ENCODE peak calls at places on chromosome 6, in ten cellular contexts. A, H, G, W, J, B, Q, V, M and N are unnamed samples.

GRCh38 chr6:31737315-31738047 is 1.2 kb upstream of the CLIC1 start:
- DNase-seq in A (no peak), H (no peak), G (no peak), W (no peak), J (peak; percentile 10), B (no peak), Q (no peak), V (peak; percentile 62), M (no peak), N (no peak)

GRCh38 chr6:152600022-152600421 is 37.1 kb downstream of the SYNE1 start:
- DNase-seq in A (no peak), H (no peak), G (no peak), W (no peak), J (no peak), B (no peak), Q (no peak), V (no peak), M (no peak), N (no peak)

GRCh38 chr6:84278311-84278710 is 50.9 kb upstream of the CEP162 start:
- DNase-seq in A (no peak), H (no peak), G (no peak), W (no peak), J (no peak), B (no peak), Q (no peak), V (peak; percentile 47), M (no peak), N (no peak)

GRCh38 chr6:47230579-47230978 is 79.1 kb downstream of the TNFRSF21 start:
- DNase-seq in A (no peak), H (no peak), G (no peak), W (no peak), J (no peak), B (no peak), Q (no peak), V (no peak), M (no peak), N (no peak)

GRCh38 chr6:150959071-150959637 is 93.7 kb downstream of the MTHFD1L start:
- DNase-seq in A (no peak), H (no peak), G (no peak), W (no peak), J (no peak), B (no peak), Q (no peak), V (no peak), M (no peak), N (no peak)

GRCh38 chr6:118876201-118876600 is 17.8 kb upstream of the ASF1A start:
- DNase-seq in A (no peak), H (no peak), G (no peak), W (no peak), J (no peak), B (no peak), Q (no peak), V (no peak), M (no peak), N (no peak)

GRCh38 chr6:56046576-56046975 is 171.2 kb upstream of the BMP5 start:
- DNase-seq in A (no peak), H (no peak), G (no peak), W (peak; percentile 78), J (peak; percentile 83), B (peak; percentile 88), Q (no peak), V (no peak), M (no peak), N (peak; percentile 45)

GRCh38 chr6:75743971-75744370 is 5.1 kb upstream of the MYO6 start:
- DNase-seq in A (no peak), H (no peak), G (no peak), W (no peak), J (no peak), B (no peak), Q (no peak), V (no peak), M (no peak), N (no peak)

GRCh38 chr6:13355043-13355945 is 27.0 kb upstream of the TBC1D7 start:
- DNase-seq in A (peak; percentile 82), H (no peak), G (no peak), W (no peak), J (peak; percentile 96), B (peak; percentile 30), Q (no peak), V (no peak), M (no peak), N (peak; percentile 71)

GRCh38 chr6:112029045-112029822 is 24.7 kb upstream of the CCN6 start:
- DNase-seq in A (peak; percentile 50), H (peak; percentile 84), G (no peak), W (peak; percentile 85), J (peak; percentile 47), B (no peak), Q (peak; percentile 71), V (peak; percentile 22), M (no peak), N (peak; percentile 21)

GRCh38 chr6:91731939-91732338 is 1145.1 kb upstream of the MAP3K7 start:
- DNase-seq in A (no peak), H (no peak), G (no peak), W (no peak), J (no peak), B (no peak), Q (no peak), V (no peak), M (no peak), N (no peak)

GRCh38 chr6:148959008-148959407 is 212.2 kb downstream of the UST start:
- DNase-seq in A (no peak), H (peak; percentile 26), G (no peak), W (no peak), J (no peak), B (no peak), Q (no peak), V (no peak), M (no peak), N (no peak)

GRCh38 chr6:164037165-164037564 is 622.6 kb downstream of the QKI start:
- DNase-seq in A (no peak), H (no peak), G (no peak), W (no peak), J (no peak), B (no peak), Q (no peak), V (no peak), M (no peak), N (no peak)

GRCh38 chr6:44534291-44534690 is 146.8 kb downstream of the CDC5L start:
- DNase-seq in A (no peak), H (no peak), G (no peak), W (peak; percentile 23), J (no peak), B (no peak), Q (no peak), V (no peak), M (no peak), N (no peak)

GRCh38 chr6:69865126-69865525 is 1.2 kb upstream of the COL19A1 start:
- DNase-seq in A (no peak), H (no peak), G (no peak), W (no peak), J (peak; percentile 6), B (no peak), Q (no peak), V (no peak), M (no peak), N (no peak)

GRCh38 chr6:36973647-36974046 is 12.3 kb downstream of the MTCH1 start:
- DNase-seq in A (no peak), H (no peak), G (no peak), W (no peak), J (no peak), B (no peak), Q (no peak), V (no peak), M (no peak), N (no peak)

GRCh38 chr6:78517399-78517798 is 350.0 kb upstream of the IRAK1BP1 start:
- DNase-seq in A (no peak), H (no peak), G (no peak), W (no peak), J (no peak), B (no peak), Q (no peak), V (no peak), M (no peak), N (no peak)

GRCh38 chr6:127120787-127121636 is 2.5 kb downstream of the RSPO3 start:
- DNase-seq in A (peak; percentile 70), H (peak; percentile 77), G (peak; percentile 85), W (peak; percentile 88), J (peak; percentile 38), B (peak; percentile 55), Q (peak; percentile 46), V (peak; percentile 67), M (peak; percentile 56), N (peak; percentile 66)

GRCh38 chr6:35177586-35177985 is 36.2 kb upstream of the SCUBE3 start:
- DNase-seq in A (no peak), H (no peak), G (no peak), W (no peak), J (no peak), B (no peak), Q (no peak), V (no peak), M (no peak), N (no peak)

GRCh38 chr6:83114164-83114563 is 46.7 kb downstream of the DOP1A start:
- DNase-seq in A (no peak), H (no peak), G (no peak), W (no peak), J (no peak), B (no peak), Q (no peak), V (no peak), M (no peak), N (peak; percentile 14)

GRCh38 chr6:149779644-149779963 is 30.1 kb downstream of the PCMT1 start:
- DNase-seq in A (no peak), H (no peak), G (no peak), W (no peak), J (no peak), B (no peak), Q (no peak), V (no peak), M (no peak), N (no peak)

GRCh38 chr6:112781236-112781635 is 434.1 kb downstream of the RFPL4B start:
- DNase-seq in A (no peak), H (no peak), G (no peak), W (no peak), J (peak; percentile 8), B (no peak), Q (no peak), V (no peak), M (no peak), N (no peak)

GRCh38 chr6:160088069-160088773 is 33.4 kb upstream of the SLC22A1 start:
- DNase-seq in A (peak; percentile 79), H (peak; percentile 13), G (no peak), W (peak; percentile 91), J (peak; percentile 61), B (peak; percentile 10), Q (no peak), V (peak; percentile 12), M (peak; percentile 12), N (peak; percentile 40)

GRCh38 chr6:57142178-57142525 is 30.0 kb upstream of the BAG2 start:
- DNase-seq in A (no peak), H (no peak), G (no peak), W (no peak), J (no peak), B (no peak), Q (no peak), V (no peak), M (no peak), N (no peak)

GRCh38 chr6:46549155-46549554 is 57.9 kb upstream of the RCAN2 start:
- DNase-seq in A (no peak), H (no peak), G (no peak), W (no peak), J (no peak), B (no peak), Q (no peak), V (no peak), M (no peak), N (peak; percentile 1)

GRCh38 chr6:46867411-46867810 is 54.3 kb downstream of the ADGRF5 start:
- DNase-seq in A (no peak), H (no peak), G (no peak), W (no peak), J (no peak), B (no peak), Q (no peak), V (no peak), M (no peak), N (no peak)

GRCh38 chr6:60867548-60867947 is 1418.5 kb downstream of the KHDRBS2 start:
- DNase-seq in A (no peak), H (no peak), G (no peak), W (no peak), J (no peak), B (no peak), Q (no peak), V (no peak), M (no peak), N (no peak)

GRCh38 chr6:50706575-50706974 is 6.8 kb upstream of the TFAP2D start:
- DNase-seq in A (no peak), H (no peak), G (no peak), W (no peak), J (no peak), B (no peak), Q (no peak), V (no peak), M (no peak), N (no peak)